ENCODE peak calls at places on chromosomes 2 and 18, in six cellular contexts. One of them, this sample, is unnamed.

GRCh38 chr2:53209679-53210473 is 557.7 kb upstream of the CHAC2 start:
- DNase-seq in BE2C: no peak
- DNase-seq in kidney epithelial cell: no peak
- DNase-seq in GM10248: no peak
- DNase-seq in HFF-Myc: no peak
- DNase-seq in fibroblast of pulmonary artery: no peak
- DNase-seq in this sample: no peak

GRCh38 chr18:45567123-45567522 is 48.2 kb upstream of the SLC14A2 start:
- DNase-seq in BE2C: no peak
- DNase-seq in kidney epithelial cell: no peak
- DNase-seq in GM10248: no peak
- DNase-seq in HFF-Myc: no peak
- DNase-seq in fibroblast of pulmonary artery: peak
- DNase-seq in this sample: no peak

GRCh38 chr2:163182764-163183354 is 344.3 kb upstream of the KCNH7 start:
- DNase-seq in BE2C: no peak
- DNase-seq in kidney epithelial cell: no peak
- DNase-seq in GM10248: peak
- DNase-seq in HFF-Myc: no peak
- DNase-seq in fibroblast of pulmonary artery: peak
- DNase-seq in this sample: no peak

GRCh38 chr2:199070550-199070949 is 387.2 kb downstream of the SATB2 start:
- DNase-seq in BE2C: no peak
- DNase-seq in kidney epithelial cell: no peak
- DNase-seq in GM10248: no peak
- DNase-seq in HFF-Myc: no peak
- DNase-seq in fibroblast of pulmonary artery: no peak
- DNase-seq in this sample: no peak

GRCh38 chr2:50636462-50636861 is 395.5 kb downstream of the NRXN1 start:
- DNase-seq in BE2C: no peak
- DNase-seq in kidney epithelial cell: no peak
- DNase-seq in GM10248: no peak
- DNase-seq in HFF-Myc: no peak
- DNase-seq in fibroblast of pulmonary artery: no peak
- DNase-seq in this sample: no peak

GRCh38 chr2:196590286-196590685 is 49.2 kb upstream of the CCDC150 start:
- DNase-seq in BE2C: no peak
- DNase-seq in kidney epithelial cell: no peak
- DNase-seq in GM10248: no peak
- DNase-seq in HFF-Myc: no peak
- DNase-seq in fibroblast of pulmonary artery: no peak
- DNase-seq in this sample: no peak

GRCh38 chr2:28649481-28650260 is 102.0 kb upstream of the PPP1CB start:
- DNase-seq in BE2C: peak
- DNase-seq in kidney epithelial cell: no peak
- DNase-seq in GM10248: peak
- DNase-seq in HFF-Myc: no peak
- DNase-seq in fibroblast of pulmonary artery: no peak
- DNase-seq in this sample: no peak

GRCh38 chr2:176518823-176519222 is 249.6 kb downstream of the MTX2 start:
- DNase-seq in BE2C: peak
- DNase-seq in kidney epithelial cell: no peak
- DNase-seq in GM10248: no peak
- DNase-seq in HFF-Myc: no peak
- DNase-seq in fibroblast of pulmonary artery: peak
- DNase-seq in this sample: no peak

GRCh38 chr2:185567940-185568339 is 170.7 kb upstream of the FSIP2 start:
- DNase-seq in BE2C: no peak
- DNase-seq in kidney epithelial cell: no peak
- DNase-seq in GM10248: no peak
- DNase-seq in HFF-Myc: no peak
- DNase-seq in fibroblast of pulmonary artery: no peak
- DNase-seq in this sample: no peak

GRCh38 chr2:221817878-221818277 is 245.8 kb upstream of the EPHA4 start:
- DNase-seq in BE2C: no peak
- DNase-seq in kidney epithelial cell: no peak
- DNase-seq in GM10248: no peak
- DNase-seq in HFF-Myc: no peak
- DNase-seq in fibroblast of pulmonary artery: no peak
- DNase-seq in this sample: no peak

GRCh38 chr2:142825861-142826260 is 51.6 kb upstream of the KYNU start:
- DNase-seq in BE2C: no peak
- DNase-seq in kidney epithelial cell: no peak
- DNase-seq in GM10248: no peak
- DNase-seq in HFF-Myc: no peak
- DNase-seq in fibroblast of pulmonary artery: peak
- DNase-seq in this sample: no peak

GRCh38 chr2:68901199-68901515 is 30.0 kb upstream of the BMP10 start:
- DNase-seq in BE2C: no peak
- DNase-seq in kidney epithelial cell: no peak
- DNase-seq in GM10248: no peak
- DNase-seq in HFF-Myc: no peak
- DNase-seq in fibroblast of pulmonary artery: peak
- DNase-seq in this sample: no peak

GRCh38 chr2:230765611-230766300 is 53.1 kb downstream of the CAB39 start:
- DNase-seq in BE2C: no peak
- DNase-seq in kidney epithelial cell: no peak
- DNase-seq in GM10248: no peak
- DNase-seq in HFF-Myc: no peak
- DNase-seq in fibroblast of pulmonary artery: peak
- DNase-seq in this sample: no peak

GRCh38 chr2:217789003-217789735 is 213.6 kb downstream of the TNS1 start:
- DNase-seq in BE2C: peak
- DNase-seq in kidney epithelial cell: no peak
- DNase-seq in GM10248: peak
- DNase-seq in HFF-Myc: peak
- DNase-seq in fibroblast of pulmonary artery: peak
- DNase-seq in this sample: peak

GRCh38 chr2:159760321-159760720 is 37.7 kb downstream of the CD302 start:
- DNase-seq in BE2C: no peak
- DNase-seq in kidney epithelial cell: no peak
- DNase-seq in GM10248: no peak
- DNase-seq in HFF-Myc: no peak
- DNase-seq in fibroblast of pulmonary artery: no peak
- DNase-seq in this sample: no peak

GRCh38 chr18:77099501-77100370 is 32.8 kb downstream of the MBP start:
- DNase-seq in BE2C: no peak
- DNase-seq in kidney epithelial cell: no peak
- DNase-seq in GM10248: no peak
- DNase-seq in HFF-Myc: no peak
- DNase-seq in fibroblast of pulmonary artery: no peak
- DNase-seq in this sample: no peak

GRCh38 chr2:29014811-29015414 is 33.8 kb downstream of the TOGARAM2 start:
- DNase-seq in BE2C: no peak
- DNase-seq in kidney epithelial cell: no peak
- DNase-seq in GM10248: peak
- DNase-seq in HFF-Myc: no peak
- DNase-seq in fibroblast of pulmonary artery: peak
- DNase-seq in this sample: peak

GRCh38 chr2:194745532-194746146 is 911.4 kb upstream of the SLC39A10 start:
- DNase-seq in BE2C: no peak
- DNase-seq in kidney epithelial cell: no peak
- DNase-seq in GM10248: no peak
- DNase-seq in HFF-Myc: no peak
- DNase-seq in fibroblast of pulmonary artery: no peak
- DNase-seq in this sample: no peak

GRCh38 chr18:5456577-5457466 is 87.0 kb downstream of the EPB41L3 start:
- DNase-seq in BE2C: no peak
- DNase-seq in kidney epithelial cell: no peak
- DNase-seq in GM10248: no peak
- DNase-seq in HFF-Myc: no peak
- DNase-seq in fibroblast of pulmonary artery: peak
- DNase-seq in this sample: no peak
- TF ChIP-seq CTCF in BE2C: peak
- TF ChIP-seq CTCF in kidney epithelial cell: peak
- TF ChIP-seq CTCF in GM10248: no peak
- TF ChIP-seq CTCF in HFF-Myc: peak
- TF ChIP-seq CTCF in fibroblast of pulmonary artery: peak
- TF ChIP-seq CTCF in this sample: no peak

DNA sequence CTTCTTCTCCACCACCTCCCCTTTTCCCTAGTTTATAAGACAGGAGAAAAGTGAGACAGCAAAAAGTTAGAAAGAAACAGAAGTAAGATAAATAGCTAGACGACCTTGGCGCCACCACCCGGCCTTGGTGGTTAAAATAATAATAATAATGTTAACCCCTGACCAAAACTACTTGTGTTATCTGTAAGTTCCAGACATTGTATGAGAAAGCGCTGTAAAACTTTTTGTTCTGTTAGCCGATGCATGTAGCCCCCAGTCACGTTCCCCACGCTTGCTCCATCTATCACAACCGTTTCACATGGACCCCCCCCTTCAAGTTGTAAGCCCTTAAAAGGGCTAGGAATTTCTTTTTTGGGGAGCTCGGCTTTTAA is 1.5 kb upstream of the BUB1 start:
- DNase-seq in BE2C: no peak
- DNase-seq in kidney epithelial cell: no peak
- DNase-seq in GM10248: no peak
- DNase-seq in HFF-Myc: no peak
- DNase-seq in fibroblast of pulmonary artery: peak
- DNase-seq in this sample: no peak
- TF ChIP-seq CTCF in BE2C: no peak
- TF ChIP-seq CTCF in kidney epithelial cell: no peak
- TF ChIP-seq CTCF in GM10248: no peak
- TF ChIP-seq CTCF in HFF-Myc: no peak
- TF ChIP-seq CTCF in fibroblast of pulmonary artery: no peak
- TF ChIP-seq CTCF in this sample: no peak

GRCh38 chr18:31241900-31242409 is 76.0 kb upstream of the DSG1 start:
- DNase-seq in BE2C: peak
- DNase-seq in kidney epithelial cell: peak
- DNase-seq in GM10248: no peak
- DNase-seq in HFF-Myc: no peak
- DNase-seq in fibroblast of pulmonary artery: peak
- DNase-seq in this sample: no peak
- TF ChIP-seq CTCF in BE2C: peak
- TF ChIP-seq CTCF in kidney epithelial cell: peak
- TF ChIP-seq CTCF in GM10248: no peak
- TF ChIP-seq CTCF in HFF-Myc: no peak
- TF ChIP-seq CTCF in fibroblast of pulmonary artery: peak
- TF ChIP-seq CTCF in this sample: no peak

DNA sequence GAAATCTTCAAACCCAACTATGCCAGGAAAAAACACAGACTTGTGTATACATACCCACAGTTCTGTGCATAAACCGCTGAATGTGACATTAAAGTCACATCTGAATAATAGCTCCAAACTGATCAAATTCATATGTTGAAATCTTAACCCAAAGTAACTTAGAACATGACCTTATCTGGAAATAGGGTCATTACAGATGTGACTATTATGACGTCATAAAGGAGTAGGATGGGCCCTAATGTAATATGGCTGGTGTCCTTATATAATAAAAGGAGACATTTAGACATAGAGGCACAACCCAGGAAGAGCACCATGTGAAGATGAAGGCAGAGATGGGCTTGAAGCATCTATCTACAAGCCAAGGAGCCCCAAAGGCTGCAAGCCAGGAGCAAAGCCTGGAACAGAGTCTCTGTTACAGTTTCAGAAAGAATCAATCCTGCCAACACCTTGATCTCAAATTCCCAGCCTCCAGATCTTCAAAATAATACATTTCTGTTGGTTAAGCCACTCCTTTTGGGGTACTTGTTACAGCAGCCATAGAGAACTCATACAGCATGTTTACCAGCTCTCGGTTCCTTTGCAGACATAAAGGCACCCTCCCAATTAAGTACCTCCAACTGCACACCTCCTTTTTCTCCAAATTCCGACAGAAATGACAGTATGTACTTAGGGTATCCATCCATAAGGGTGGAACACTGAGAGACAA is 27.6 kb downstream of the SOX11 start:
- DNase-seq in BE2C: no peak
- DNase-seq in kidney epithelial cell: no peak
- DNase-seq in GM10248: no peak
- DNase-seq in HFF-Myc: no peak
- DNase-seq in fibroblast of pulmonary artery: no peak
- DNase-seq in this sample: no peak
- TF ChIP-seq CTCF in BE2C: no peak
- TF ChIP-seq CTCF in kidney epithelial cell: no peak
- TF ChIP-seq CTCF in GM10248: no peak
- TF ChIP-seq CTCF in HFF-Myc: no peak
- TF ChIP-seq CTCF in fibroblast of pulmonary artery: no peak
- TF ChIP-seq CTCF in this sample: no peak

GRCh38 chr18:29712785-29713184 is 1329.8 kb downstream of the DSC3 start:
- DNase-seq in BE2C: no peak
- DNase-seq in kidney epithelial cell: no peak
- DNase-seq in GM10248: no peak
- DNase-seq in HFF-Myc: no peak
- DNase-seq in fibroblast of pulmonary artery: no peak
- DNase-seq in this sample: no peak
- TF ChIP-seq CTCF in BE2C: no peak
- TF ChIP-seq CTCF in kidney epithelial cell: no peak
- TF ChIP-seq CTCF in GM10248: no peak
- TF ChIP-seq CTCF in HFF-Myc: no peak
- TF ChIP-seq CTCF in fibroblast of pulmonary artery: no peak
- TF ChIP-seq CTCF in this sample: no peak